ENCODE peak calls at places on chromosomes 11 and 22, in ten cellular contexts. Z is stimulated activated CD4-positive, alpha-beta T cell treated with anti-CD3 and anti-CD28 coated beads, Interleukin-2, amount 100 ng/mL, for 48 hours; T is GM04503; E is stimulated activated CD8-positive, alpha-beta memory T cell treated with anti-CD3 and anti-CD28 coated beads, Interleukin-4, amount 100 ng/mL, for 1 hour; K is CD4-positive, CD25-positive, alpha-beta regulatory T cell; H is fibroblast of villous mesenchyme; Y is A549; O is HT1080; P is NB4; C is HL-60. A is an unnamed sample.

GRCh38 chr11:125175896-125176575 is 11.5 kb downstream of the PKNOX2 start:
- DNase-seq in E (no peak), Y (no peak), O (no peak), P (peak; percentile 50), K (no peak), T (no peak), Z (no peak), H (no peak), C (no peak), A (no peak)

GRCh38 chr11:97717922-97718321 is 1302.8 kb upstream of the CNTN5 start:
- DNase-seq in Y (no peak), T (no peak), O (no peak), P (no peak), K (no peak), H (no peak), C (no peak), E (no peak), Z (no peak), A (no peak)

GRCh38 chr11:94641167-94641761 is 74.1 kb downstream of the PIWIL4 start:
- DNase-seq in C (no peak), T (no peak), H (no peak), Z (no peak), O (no peak), Y (no peak), E (no peak), P (no peak), K (no peak), A (no peak)

GRCh38 chr22:26887456-26887855 is 230.1 kb downstream of the MIAT start:
- DNase-seq in P (no peak), E (no peak), H (peak; percentile 83), T (peak; percentile 91), K (no peak), Y (no peak), C (no peak), O (peak; percentile 17), Z (no peak), A (no peak)

GRCh38 chr22:45576273-45576625 is 73.6 kb downstream of the FBLN1 start:
- DNase-seq in C (no peak), T (no peak), P (no peak), O (no peak), Y (no peak), Z (no peak), K (no peak), H (no peak), E (no peak), A (no peak)

GRCh38 chr22:43000441-43001175 is 14.3 kb downstream of the PACSIN2 start:
- DNase-seq in T (no peak), O (peak; percentile 33), K (no peak), Y (no peak), C (peak; percentile 24), Z (peak; percentile 40), H (peak; percentile 48), E (no peak), P (peak; percentile 79), A (no peak)

GRCh38 chr22:27252282-27253049 is 549.1 kb downstream of the MN1 start:
- DNase-seq in Y (peak; percentile 60), P (peak; percentile 45), O (peak; percentile 60), H (peak; percentile 87), T (peak; percentile 63), E (no peak), K (no peak), C (no peak), Z (no peak), A (no peak)

GRCh38 chr11:1873048-1873812 is 18.5 kb downstream of the PRR33 start:
- DNase-seq in E (no peak), K (no peak), C (no peak), T (no peak), H (peak; percentile 47), P (no peak), Y (no peak), Z (no peak), O (peak; percentile 17), A (no peak)

GRCh38 chr11:134046681-134047449 is 22.0 kb upstream of the JAM3 start:
- DNase-seq in T (no peak), E (no peak), Y (no peak), K (no peak), P (no peak), O (no peak), H (no peak), Z (no peak), C (no peak), A (no peak)

GRCh38 chr22:46055176-46055850 is 78.4 kb upstream of the WNT7B start:
- DNase-seq in Z (no peak), K (no peak), P (no peak), T (no peak), E (no peak), C (no peak), H (no peak), O (peak; percentile 56), Y (no peak), A (no peak)

GRCh38 chr22:22720201-22720723 is 75.8 kb downstream of the GGTLC2 start:
- DNase-seq in O (peak; percentile 73), Z (peak; percentile 22), Y (no peak), E (no peak), T (no peak), P (peak; percentile 79), C (peak; percentile 72), H (peak; percentile 48), K (no peak), A (no peak)

GRCh38 chr11:11436715-11437313 is 83.8 kb upstream of the CSNK2A3 start:
- DNase-seq in Y (no peak), E (no peak), K (no peak), C (no peak), T (no peak), P (no peak), Z (no peak), H (no peak), O (no peak), A (no peak)

GRCh38 chr11:111347723-111348115 is 31.4 kb downstream of the POU2AF1 start:
- DNase-seq in E (no peak), O (peak; percentile 72), C (no peak), H (peak; percentile 22), T (no peak), Z (no peak), Y (no peak), K (no peak), P (peak; percentile 32), A (no peak)

GRCh38 chr22:41512421-41513194 is 31.7 kb downstream of the POLR3H start:
- DNase-seq in C (no peak), O (peak; percentile 85), H (peak; percentile 81), K (no peak), T (no peak), Z (no peak), Y (peak; percentile 66), P (no peak), E (no peak), A (no peak)

GRCh38 chr22:46933526-46933925 is 171.1 kb downstream of the TBC1D22A start:
- DNase-seq in O (no peak), P (no peak), Y (no peak), E (no peak), H (no peak), Z (no peak), K (no peak), C (no peak), T (no peak), A (no peak)

GRCh38 chr11:35174666-35175065 is 35.7 kb downstream of the CD44 start:
- DNase-seq in Y (no peak), H (peak; percentile 83), K (no peak), O (peak; percentile 70), E (no peak), P (no peak), C (no peak), Z (no peak), T (peak; percentile 41), A (no peak)

GRCh38 chr11:84628871-84629625 is 998.1 kb downstream of the DLG2 start:
- DNase-seq in E (no peak), Y (no peak), P (no peak), O (no peak), K (no peak), H (no peak), Z (no peak), C (no peak), T (no peak), A (no peak)

GRCh38 chr11:126512741-126513715 is 157.5 kb downstream of the ST3GAL4 start:
- DNase-seq in E (no peak), C (no peak), H (no peak), T (no peak), K (no peak), Y (no peak), P (no peak), Z (no peak), O (no peak), A (no peak)

GRCh38 chr11:87878373-87878779 is 296.9 kb downstream of the RAB38 start:
- DNase-seq in E (no peak), T (peak; percentile 13), Y (no peak), O (peak; percentile 41), K (no peak), H (peak; percentile 57), C (no peak), Z (no peak), P (peak; percentile 44), A (no peak)

GRCh38 chr22:37311761-37312312 is 29.5 kb downstream of the CYTH4 start:
- DNase-seq in Z (no peak), P (no peak), Y (no peak), E (no peak), K (no peak), C (no peak), O (no peak), H (no peak), T (no peak), A (no peak)

GRCh38 chr11:13682212-13682611 is 13.7 kb downstream of the FAR1 start:
- DNase-seq in O (no peak), C (no peak), T (no peak), Y (no peak), Z (no peak), P (no peak), K (no peak), E (no peak), H (no peak), A (no peak)

GRCh38 chr11:64564947-64565889 is 25.8 kb upstream of the SLC22A12 start:
- DNase-seq in T (no peak), C (no peak), Z (no peak), H (no peak), K (no peak), O (no peak), E (no peak), P (peak; percentile 50), Y (no peak), A (no peak)

GRCh38 chr11:113278925-113279324 is 35.5 kb upstream of the TTC12 start:
- DNase-seq in P (no peak), O (no peak), T (no peak), Z (no peak), K (no peak), H (no peak), E (no peak), Y (no peak), C (no peak), A (peak; percentile 27)

GRCh38 chr22:28442951-28443876 is 236.4 kb downstream of the TTC28 start:
- DNase-seq in E (no peak), H (peak; percentile 69), Y (no peak), Z (no peak), T (peak; percentile 46), K (no peak), O (peak; percentile 14), C (peak; percentile 18), P (peak; percentile 39), A (no peak)

GRCh38 chr22:27845603-27846100 is 44.1 kb upstream of the MN1 start:
- DNase-seq in Z (no peak), O (no peak), Y (no peak), P (no peak), E (no peak), C (no peak), T (no peak), H (no peak), K (no peak), A (no peak)

GRCh38 chr11:44967930-44968496 is 17.3 kb upstream of the TP53I11 start:
- DNase-seq in C (no peak), T (no peak), H (no peak), K (no peak), O (no peak), Y (no peak), Z (no peak), P (no peak), E (no peak), A (no peak)

GRCh38 chr11:93000511-93001476 is 31.3 kb downstream of the MTNR1B start:
- DNase-seq in Y (peak; percentile 48), O (peak; percentile 83), P (peak; percentile 36), T (peak; percentile 58), K (no peak), C (no peak), E (no peak), H (peak; percentile 74), Z (no peak), A (no peak)

GRCh38 chr11:96338910-96339703 is 3.9 kb downstream of the MAML2 start:
- DNase-seq in E (no peak), K (no peak), C (peak; percentile 11), P (peak; percentile 88), H (peak; percentile 67), Y (no peak), T (no peak), Z (no peak), O (peak; percentile 48), A (no peak)

A was measured in type B pancreatic cell.